ENCODE peak calls at places on chromosomes 13 and 19, in four cellular contexts. A is AG10803, P is brain pericyte, Q is cardiac muscle cell. O is an unnamed sample.

GRCh38 chr13:32594339-32594738 is 8.1 kb downstream of the PDS5B start:
- DNase-seq in P (no peak), Q (peak), A (peak), O (no peak)

GRCh38 chr19:43841990-43842389 is 14.9 kb downstream of the ZNF283 start:
- DNase-seq in P (no peak), Q (no peak), A (no peak), O (no peak)

GRCh38 chr13:114078501-114079451 is 53.6 kb downstream of the RASA3 start:
- DNase-seq in A (peak), P (no peak), Q (peak), O (no peak)

GRCh38 chr19:47028372-47028672 is 8.7 kb downstream of the NPAS1 start:
- DNase-seq in A (no peak), Q (no peak), P (no peak), O (no peak)

GRCh38 chr19:3995619-3996018 is 10.4 kb upstream of the EEF2 start:
- DNase-seq in Q (no peak), A (no peak), P (no peak), O (no peak)

GRCh38 chr19:7516281-7516862 is 469 bp downstream of the ZNF358 start:
- DNase-seq in P (no peak), A (no peak), Q (no peak), O (no peak)

GRCh38 chr13:91369432-91369831 is 21.9 kb downstream of the MIR17HG start:
- DNase-seq in P (no peak), Q (peak), A (peak), O (no peak)

GRCh38 chr19:41706741-41707501 is 1.5 kb upstream of the CEACAM5 start:
- DNase-seq in Q (peak), P (no peak), A (peak), O (no peak)

GRCh38 chr13:79799049-79799448 is 318.1 kb downstream of the NDFIP2 start:
- DNase-seq in A (peak), P (no peak), Q (no peak), O (no peak)

GRCh38 chr19:44019498-44019897 is 5.7 kb upstream of the ZNF222 start:
- DNase-seq in A (no peak), Q (no peak), P (no peak), O (no peak)

GRCh38 chr13:95185851-95186250 is 115.4 kb downstream of the ABCC4 start:
- DNase-seq in P (no peak), Q (peak), A (no peak), O (no peak)

GRCh38 chr19:18280247-18281081 is 958 bp downstream of the JUND start:
- DNase-seq in P (no peak), A (peak), Q (peak), O (no peak)

GRCh38 chr13:73684750-73685149 is 449.5 kb downstream of the KLF12 start:
- DNase-seq in A (no peak), P (no peak), Q (no peak), O (no peak)

O was measured in cortex of kidney.